ENCODE peak calls at places on chromosomes 12 and 14, in eight cellular contexts. L is endodermal cell, S is HFF-Myc, Q is cardiac muscle cell, W is lung, J is HepG2, Z is sigmoid colon, A is astrocyte of the spinal cord. M is an unnamed sample.
A peak's percentile ranks its signal among the peaks of the same experiment; 100 is the strongest.

GRCh38 chr14:83463500-83464098 is 1929.9 kb upstream of the SEL1L start:
- DNase-seq in L (peak; percentile 79), J (peak; percentile 12), W (peak; percentile 36), A (peak; percentile 51), S (peak; percentile 44), Z (no peak), Q (peak; percentile 75), M (peak; percentile 27)

GRCh38 chr12:68667896-68668295 is 18.9 kb upstream of the NUP107 start:
- DNase-seq in Z (no peak), J (no peak), S (no peak), A (no peak), W (no peak), L (no peak), Q (no peak), M (no peak)

GRCh38 chr12:57610553-57611115 is 601 bp upstream of the ARHGEF25 start:
- DNase-seq in W (no peak), L (no peak), A (no peak), J (no peak), Z (peak; percentile 93), S (no peak), Q (no peak), M (no peak)

GRCh38 chr12:124620606-124621295 is 53.3 kb upstream of the NCOR2 start:
- DNase-seq in J (no peak), Z (no peak), L (no peak), S (no peak), A (peak; percentile 77), W (no peak), Q (peak; percentile 47), M (no peak)

GRCh38 chr14:74502236-74503019 is 8.9 kb downstream of the ISCA2 start:
- DNase-seq in A (no peak), J (peak; percentile 50), L (peak; percentile 87), Z (no peak), Q (peak; percentile 58), S (no peak), W (no peak), M (peak; percentile 38)

GRCh38 chr14:21455592-21455911 is 371 bp downstream of the CHD8 start:
- DNase-seq in A (no peak), L (no peak), S (no peak), W (no peak), Q (peak; percentile 34), J (no peak), Z (no peak), M (no peak)

GRCh38 chr14:89093083-89093482 is 268.6 kb downstream of the TTC8 start:
- DNase-seq in J (no peak), A (peak; percentile 13), W (no peak), Z (no peak), Q (no peak), S (no peak), L (no peak), M (no peak)

GRCh38 chr12:50400104-50400637 is 514 bp upstream of the LARP4 start:
- DNase-seq in A (no peak), Q (no peak), J (no peak), S (no peak), Z (no peak), W (no peak), L (no peak), M (no peak)

GRCh38 chr12:14961466-14962155 is at the start of gene ARHGDIB:
- DNase-seq in L (no peak), Z (no peak), Q (peak; percentile 72), S (no peak), A (no peak), W (peak; percentile 34), J (no peak), M (no peak)

GRCh38 chr14:50573862-50574261 is 13.9 kb downstream of the ATL1 start:
- DNase-seq in W (no peak), Q (no peak), J (no peak), L (no peak), Z (no peak), A (no peak), S (no peak), M (no peak)

GRCh38 chr14:101466456-101467180 is 94.7 kb upstream of the DIO3 start:
- DNase-seq in S (no peak), Q (no peak), A (no peak), J (no peak), Z (no peak), W (no peak), L (no peak), M (no peak)

GRCh38 chr12:67650528-67651379 is 2.2 kb downstream of the DYRK2 start:
- DNase-seq in W (no peak), J (no peak), Q (no peak), L (peak; percentile 69), Z (no peak), A (peak; percentile 20), S (no peak), M (no peak)

GRCh38 chr12:40583743-40584142 is 108.5 kb upstream of the CNTN1 start:
- DNase-seq in L (no peak), A (no peak), W (no peak), Z (no peak), J (no peak), Q (no peak), S (no peak), M (peak; percentile 33)

GRCh38 chr12:48028541-48029400 is 24.5 kb upstream of the COL2A1 start:
- DNase-seq in A (no peak), Z (no peak), J (no peak), Q (no peak), L (no peak), W (no peak), S (no peak), M (no peak)

GRCh38 chr14:52318829-52319604 is 4.9 kb downstream of the PTGER2 start:
- DNase-seq in L (no peak), J (no peak), Z (no peak), W (no peak), S (no peak), A (peak; percentile 43), Q (no peak), M (no peak)

GRCh38 chr14:63273717-63274673 is 44.7 kb downstream of the GPHB5 start:
- DNase-seq in Z (peak; percentile 82), W (peak; percentile 46), J (no peak), L (no peak), S (no peak), Q (peak; percentile 40), A (no peak), M (peak; percentile 87)

DNA sequence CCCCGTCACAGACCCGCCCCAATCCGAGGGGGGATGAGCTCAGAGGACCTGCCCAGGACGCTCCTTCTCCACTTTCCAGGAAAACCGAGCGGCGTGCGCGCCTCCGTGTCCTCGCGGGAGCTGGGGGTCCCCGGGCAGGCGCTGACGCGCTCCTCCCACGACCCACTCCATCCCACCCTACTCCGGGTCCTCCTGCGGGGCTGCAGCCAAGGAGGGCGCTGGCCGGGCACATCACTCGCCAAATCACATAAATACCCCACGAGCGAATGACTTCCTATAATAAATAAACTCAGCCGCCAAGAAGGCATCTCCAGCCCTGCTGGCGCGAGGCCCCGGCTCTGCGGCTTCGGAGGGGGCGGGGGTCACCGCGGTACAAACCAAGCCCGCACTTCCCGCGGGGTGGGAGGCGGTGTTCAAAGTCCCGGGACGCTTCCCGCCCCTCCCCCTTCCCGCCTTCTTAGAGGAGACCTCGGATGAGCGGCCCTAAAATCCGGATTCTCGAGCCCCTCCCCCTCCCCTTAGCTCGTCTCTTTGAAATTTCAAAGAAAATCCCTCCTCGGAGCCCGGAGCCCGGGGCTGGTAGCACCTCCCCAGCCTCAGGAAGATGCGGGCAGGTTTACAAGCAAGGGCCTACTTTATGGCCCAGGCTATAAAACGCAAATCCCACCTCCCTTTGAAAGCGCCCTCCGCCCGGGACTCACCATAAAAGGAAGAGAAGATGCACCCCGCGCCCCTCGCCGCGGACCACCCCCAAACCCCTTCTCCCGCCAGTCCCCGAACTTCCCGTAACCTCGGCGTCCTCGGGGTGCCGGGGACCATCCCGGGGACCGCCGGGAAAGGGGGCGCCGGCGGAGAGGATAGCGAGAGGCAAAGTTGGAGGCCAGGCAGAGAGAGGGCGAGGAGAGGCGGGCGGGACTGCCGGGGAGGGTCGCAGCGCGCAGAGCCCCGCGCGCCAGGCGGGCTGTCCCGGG is 718 bp upstream of the FZD10 start:
- DNase-seq in Z (no peak), A (peak; percentile 18), J (no peak), S (no peak), L (peak; percentile 93), W (no peak), Q (peak; percentile 26), M (no peak)
- H3K4me3 ChIP-seq in Z (peak overlapping the region; percentile 39), A (peak overlapping the region; percentile 2), J (no peak overlapping the region), S (no peak overlapping the region), L (peak overlapping the region; percentile 67), W (peak overlapping the region; percentile 24), Q (peak overlapping the region; percentile 32), M (no peak overlapping the region)

GRCh38 chr12:130875193-130875592 is 3.3 kb downstream of the RAN start:
- DNase-seq in A (no peak), J (no peak), S (no peak), W (no peak), Z (no peak), Q (no peak), L (no peak), M (no peak)

GRCh38 chr12:130878193-130879185 is 6.6 kb downstream of the RAN start:
- DNase-seq in Z (peak; percentile 11), W (no peak), A (no peak), S (no peak), L (peak; percentile 69), Q (no peak), J (no peak), M (no peak)

GRCh38 chr12:130876297-130876696 is 4.4 kb downstream of the RAN start:
- DNase-seq in A (no peak), W (no peak), Z (no peak), S (no peak), J (no peak), Q (no peak), L (no peak), M (no peak)

GRCh38 chr12:130877333-130877732 is 5.5 kb downstream of the RAN start:
- DNase-seq in Z (no peak), W (no peak), L (no peak), Q (no peak), S (no peak), J (no peak), A (no peak), M (no peak)

GRCh38 chr12:130876758-130877157 is 4.9 kb downstream of the RAN start:
- DNase-seq in S (no peak), W (no peak), J (no peak), Z (peak; percentile 7), A (no peak), Q (no peak), L (no peak), M (no peak)
- TF ChIP-seq CTCF in S (no peak), W (no peak), J (no peak), Z (no peak), A (no peak), Q (no peak), L (no peak), M (no peak)

DNA sequence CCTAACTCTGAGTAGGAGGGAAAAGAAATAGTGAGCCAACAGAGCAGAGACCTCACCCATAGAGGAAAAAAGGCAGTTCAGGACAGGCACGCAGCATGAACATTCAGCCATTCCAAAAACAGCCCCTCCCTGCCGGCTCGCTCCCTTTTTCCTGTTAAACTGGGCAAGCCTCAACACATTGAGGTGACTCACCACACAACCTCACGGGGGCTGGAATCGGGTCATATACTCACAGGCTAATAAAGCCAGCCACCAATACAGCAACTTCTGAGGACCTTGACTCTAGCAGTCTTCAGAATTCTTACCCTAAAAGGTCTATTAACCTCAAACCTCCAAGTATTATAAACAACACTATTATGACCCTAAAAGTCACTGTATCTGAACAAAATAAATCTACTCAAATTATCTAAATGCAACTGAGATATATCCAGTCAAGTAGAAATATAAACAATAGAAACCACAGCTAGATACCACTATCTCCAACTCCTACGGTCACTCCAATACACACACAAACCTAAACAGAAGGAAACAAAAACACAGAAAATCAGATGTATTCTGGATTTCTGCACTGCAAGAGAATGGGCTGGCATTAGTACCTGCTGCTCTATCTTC is 6.3 kb downstream of the YBX3 start:
- DNase-seq in Z (peak; percentile 90), J (no peak), Q (peak; percentile 91), A (peak; percentile 94), W (peak; percentile 68), L (peak; percentile 87), S (peak; percentile 85), M (peak; percentile 93)
- H3K4me3 ChIP-seq in Z (no peak overlapping the region), J (no peak overlapping the region), Q (no peak overlapping the region), A (no peak overlapping the region), W (no peak overlapping the region), L (peak overlapping the region; percentile 96), S (peak overlapping the region; percentile 36), M (peak overlapping the region; percentile 39)

GRCh38 chr12:321606-322326 is 59.1 kb upstream of the SLC6A13 start:
- DNase-seq in Z (no peak), Q (peak; percentile 30), L (no peak), J (peak; percentile 30), S (no peak), A (no peak), W (no peak), M (peak; percentile 7)
- TF ChIP-seq CTCF in Z (no peak), Q (no peak), L (peak; percentile 69), J (peak; percentile 27), S (no peak), A (peak; percentile 10), W (no peak), M (no peak)

M was measured in fibroblast of the aortic adventitia.